ENCODE peak calls at places on chromosomes 16 and 17, in six cellular contexts. Y is H9, M is neuronal stem cell, Z is mesenchymal stem cell, C is H1, K is IMR-90. W is an unnamed sample.

GRCh38 chr17:72142614-72143013 is 21.8 kb downstream of the SOX9 start:
- DNase-seq in Y (peak), M (no peak), Z (no peak), C (no peak), K (no peak), W (no peak)

GRCh38 chr17:59651346-59651745 is 31.7 kb downstream of the CLTC start:
- DNase-seq in Y (no peak), M (no peak), Z (peak), C (no peak), K (peak), W (no peak)

GRCh38 chr16:55301385-55302008 is 22.5 kb upstream of the IRX6 start:
- DNase-seq in Y (no peak), M (no peak), Z (no peak), C (no peak), K (no peak), W (no peak)

GRCh38 chr17:48426019-48426418 is 4.0 kb downstream of the SKAP1 start:
- DNase-seq in Y (no peak), M (no peak), Z (no peak), C (no peak), K (no peak), W (no peak)

GRCh38 chr16:83356266-83356665 is 451.5 kb upstream of the HSBP1 start:
- DNase-seq in Y (peak), M (peak), Z (peak), C (no peak), K (peak), W (peak)

GRCh38 chr16:88516666-88517065 is 53.5 kb upstream of the ZC3H18 start:
- DNase-seq in Y (no peak), M (no peak), Z (no peak), C (no peak), K (no peak), W (no peak)

GRCh38 chr16:61831351-61831933 is 204.8 kb downstream of the CDH8 start:
- DNase-seq in Y (no peak), M (no peak), Z (no peak), C (no peak), K (no peak), W (no peak)

GRCh38 chr17:70053241-70054234 is 21.5 kb upstream of the KCNJ16 start:
- DNase-seq in Y (no peak), M (no peak), Z (no peak), C (no peak), K (peak), W (no peak)

GRCh38 chr17:82418001-82418986 is at the start of the genes HEXD and OGFOD3:
- DNase-seq in Y (peak), M (peak), Z (peak), C (no peak), K (peak), W (peak)
- H2BK5ac ChIP-seq in Y (no peak), M (no peak), Z (peak), C (no peak), K (peak), W (peak)

DNA sequence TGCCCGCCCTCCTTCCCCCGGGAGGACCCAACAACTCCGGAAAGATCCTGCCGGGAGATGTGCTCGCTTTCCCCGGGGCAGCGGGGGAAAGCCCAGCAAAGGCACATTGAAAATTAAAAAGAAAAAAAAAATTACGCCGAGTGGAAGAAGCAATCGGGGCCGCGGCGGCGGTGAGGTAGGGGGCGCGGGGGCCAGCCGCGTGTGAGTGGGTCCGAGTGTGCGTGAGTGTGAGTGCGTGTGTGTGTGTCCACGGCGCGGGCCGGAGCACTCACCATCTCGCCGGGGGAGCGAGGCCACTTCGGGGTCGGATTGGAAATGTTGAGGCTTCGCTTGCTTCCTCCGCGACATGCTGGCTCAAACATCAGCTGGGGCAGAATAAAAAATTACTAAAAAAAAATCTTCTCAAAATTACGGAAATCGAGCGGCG is at the start of gene SALL1:
- DNase-seq in Y (no peak), M (no peak), Z (peak), C (no peak), K (no peak), W (no peak)
- H3K4ac ChIP-seq in Y (no peak), M (peak), Z (peak), C (peak), K (peak), W (peak)

GRCh38 chr17:17684901-17685774 is 3.9 kb downstream of the RAI1 start:
- DNase-seq in Y (peak), M (no peak), Z (peak), C (no peak), K (peak), W (no peak)
- H2AFZ ChIP-seq in Y (no peak), M (no peak), Z (no peak), C (no peak), K (no peak), W (no peak)

DNA sequence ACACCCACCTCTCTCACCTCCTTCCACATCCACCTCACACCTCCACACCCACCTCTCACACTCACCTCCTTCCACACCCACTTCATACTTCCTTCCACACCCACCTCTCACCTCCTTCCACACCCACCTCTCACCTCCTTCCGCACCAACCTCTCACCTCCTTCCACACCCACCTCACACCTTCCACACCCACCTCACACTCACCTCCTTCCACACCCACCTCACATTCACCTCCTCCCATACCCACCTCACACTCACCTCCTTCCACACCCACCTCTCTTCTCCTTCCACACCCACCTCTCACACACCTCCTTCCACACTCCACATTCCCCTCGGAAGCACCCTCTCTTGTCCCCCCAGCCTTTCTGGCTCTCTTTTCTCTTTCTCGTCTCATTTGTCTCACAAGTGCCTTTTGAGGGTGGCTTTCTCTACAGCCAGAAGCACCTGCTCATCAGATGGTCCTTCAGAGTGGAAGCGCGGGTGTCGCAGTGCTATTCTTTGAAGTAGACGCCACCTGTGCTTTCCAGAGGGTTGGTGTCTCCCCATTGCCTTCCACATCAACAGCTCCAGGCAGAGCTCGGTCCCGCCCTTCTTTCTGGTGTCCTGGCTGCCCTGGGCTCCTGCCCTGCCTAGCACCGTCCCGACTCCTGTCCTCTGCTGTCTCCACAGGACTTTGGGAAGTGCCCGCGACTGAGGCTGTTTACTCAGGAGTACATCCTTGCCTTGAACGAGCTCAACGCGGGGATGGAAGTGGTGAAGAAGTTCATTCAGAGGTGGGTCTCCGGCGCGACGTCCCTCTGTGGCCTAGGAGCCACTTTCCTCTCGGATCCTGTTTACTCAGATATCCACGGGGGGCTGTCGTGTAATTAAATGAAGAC is 109.4 kb upstream of the PLCG2 start:
- DNase-seq in Y (no peak), M (no peak), Z (no peak), C (no peak), K (no peak), W (no peak)
- H2BK5ac ChIP-seq in Y (no peak), M (no peak), Z (no peak), C (no peak), K (no peak), W (no peak)

DNA sequence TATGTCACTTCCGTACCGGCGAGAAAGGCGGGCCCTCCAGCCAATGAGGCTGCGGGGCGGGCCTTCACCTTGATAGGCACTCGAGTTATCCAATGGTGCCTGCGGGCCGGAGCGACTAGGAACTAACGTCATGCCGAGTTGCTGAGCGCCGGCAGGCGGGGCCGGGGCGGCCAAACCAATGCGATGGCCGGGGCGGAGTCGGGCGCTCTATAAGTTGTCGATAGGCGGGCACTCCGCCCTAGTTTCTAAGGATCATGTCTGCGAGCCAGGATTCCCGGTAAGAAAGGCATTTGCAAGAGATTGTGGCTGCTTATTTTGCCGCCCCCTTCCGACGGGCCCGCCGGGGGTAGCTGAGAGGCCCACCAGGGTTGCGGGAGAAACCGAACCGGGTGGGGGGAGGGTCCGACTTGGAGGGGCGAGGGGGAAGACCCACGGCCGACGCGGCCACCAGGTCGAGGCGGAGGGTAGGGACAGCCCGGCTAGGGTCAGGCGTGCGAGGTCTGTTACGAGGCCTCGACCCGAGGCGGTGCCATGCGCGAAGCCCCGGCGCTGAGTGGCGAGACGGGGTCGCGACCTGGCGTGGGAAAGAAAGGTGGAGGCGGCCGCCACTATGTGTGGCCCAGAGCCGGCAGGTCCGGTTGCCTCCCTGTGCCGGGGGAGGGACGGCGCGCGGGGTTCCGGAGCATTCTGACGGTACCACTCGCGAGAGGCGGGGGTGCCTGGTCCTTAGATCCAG is 6.7 kb upstream of the CD68 start:
- DNase-seq in Y (peak), M (peak), Z (peak), C (peak), K (peak), W (peak)
- H3K4ac ChIP-seq in Y (peak), M (peak), Z (peak), C (peak), K (peak), W (peak)

GRCh38 chr16:53855056-53855455 is 151.1 kb downstream of the FTO start:
- DNase-seq in Y (no peak), M (no peak), Z (no peak), C (no peak), K (no peak), W (no peak)
- H2AFZ ChIP-seq in Y (no peak), M (no peak), Z (no peak), C (no peak), K (no peak), W (no peak)

GRCh38 chr17:22286337-22287041 is 594.2 kb downstream of the KCNJ18 start:
- DNase-seq in Y (no peak), M (no peak), Z (no peak), C (no peak), K (no peak), W (no peak)
- H2BK5ac ChIP-seq in Y (no peak), M (no peak), Z (no peak), C (no peak), K (no peak), W (no peak)

GRCh38 chr17:7239091-7240027 is at the start of gene PHF23:
- DNase-seq in Y (peak), M (peak), Z (peak), C (peak), K (peak), W (peak)
- H3K4ac ChIP-seq in Y (no peak), M (no peak), Z (peak), C (peak), K (peak), W (peak)

DNA sequence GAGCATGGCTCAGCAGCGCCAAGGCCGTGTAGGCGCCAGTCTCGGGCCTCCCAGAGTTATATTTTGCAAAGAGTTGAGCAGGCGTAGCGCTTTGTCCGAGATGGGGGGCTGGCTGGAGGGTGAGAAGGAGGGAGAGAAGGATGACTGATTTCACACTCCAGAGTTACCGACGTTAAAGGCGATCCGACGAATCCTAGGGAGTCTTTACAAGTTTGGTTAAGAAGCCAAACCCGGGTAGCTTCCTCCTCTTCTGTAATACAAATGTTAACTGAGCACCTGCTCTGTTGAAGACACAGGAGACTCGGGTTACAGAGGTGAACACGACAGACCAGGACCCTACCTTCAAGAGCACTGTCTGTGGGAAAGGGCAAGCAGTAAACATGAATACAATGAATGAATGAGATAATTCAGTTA is 805 bp downstream of the POLR2A start:
- DNase-seq in Y (no peak), M (no peak), Z (no peak), C (no peak), K (no peak), W (peak)
- H2AFZ ChIP-seq in Y (no peak), M (peak), Z (no peak), C (no peak), K (peak), W (peak)

DNA sequence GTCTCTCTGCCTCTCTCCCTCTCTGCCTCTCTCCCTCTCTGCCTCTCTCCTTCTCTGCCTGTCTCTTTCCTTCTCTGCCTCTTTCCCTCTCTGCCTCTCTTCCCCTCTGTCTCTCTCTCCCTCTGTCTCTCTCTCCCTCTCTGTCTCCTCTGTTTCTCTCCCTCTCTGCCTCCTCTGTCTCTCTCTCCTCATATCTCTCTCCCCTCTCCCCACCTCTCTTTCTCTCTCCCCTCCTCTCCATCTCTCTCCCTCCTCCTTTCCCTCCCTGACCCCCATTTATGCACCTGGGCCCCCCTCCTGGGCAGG is 32.7 kb downstream of the TNFRSF13B start:
- DNase-seq in Y (no peak), M (no peak), Z (no peak), C (no peak), K (no peak), W (no peak)
- H2BK5ac ChIP-seq in Y (no peak), M (no peak), Z (no peak), C (peak), K (no peak), W (no peak)

W was measured in trophoblast cell.